ENCODE peak calls at places on chromosomes 3 and 15, in four cellular contexts. I is IMR-90, Z is PC-3, S is neural progenitor cell. N is an unnamed sample.

GRCh38 chr15:79296583-79296982 is 14.1 kb downstream of the ANKRD34C start:
- DNase-seq in Z (no peak), S (no peak), I (no peak), N (no peak)

GRCh38 chr15:84826369-84826823 is 9.2 kb downstream of the ALPK3 start:
- DNase-seq in S (peak; percentile 63), Z (peak; percentile 67), I (no peak), N (no peak)

GRCh38 chr3:7506606-7507180 is 645.8 kb downstream of the GRM7 start:
- DNase-seq in Z (no peak), I (no peak), S (no peak), N (no peak)

GRCh38 chr15:60591491-60592385 is 112.8 kb upstream of the ICE2 start:
- DNase-seq in I (no peak), S (peak; percentile 79), Z (no peak), N (peak; percentile 70)

GRCh38 chr3:122392868-122393844 is 9.2 kb downstream of the FAM162A start:
- DNase-seq in S (peak; percentile 57), I (peak; percentile 66), Z (peak; percentile 71), N (peak; percentile 84)

GRCh38 chr15:82933576-82933975 is 18.9 kb downstream of the HOMER2 start:
- DNase-seq in S (no peak), Z (peak; percentile 53), I (no peak), N (no peak)

GRCh38 chr15:81311834-81312459 is 12.0 kb downstream of the STARD5 start:
- DNase-seq in S (no peak), Z (no peak), I (peak; percentile 31), N (no peak)

GRCh38 chr3:127784865-127785710 is 37.2 kb downstream of the MGLL start:
- DNase-seq in Z (no peak), S (no peak), I (no peak), N (no peak)

GRCh38 chr3:101262393-101263240 is 57.8 kb downstream of the IMPG2 start:
- DNase-seq in I (no peak), S (no peak), Z (no peak), N (no peak)

DNA sequence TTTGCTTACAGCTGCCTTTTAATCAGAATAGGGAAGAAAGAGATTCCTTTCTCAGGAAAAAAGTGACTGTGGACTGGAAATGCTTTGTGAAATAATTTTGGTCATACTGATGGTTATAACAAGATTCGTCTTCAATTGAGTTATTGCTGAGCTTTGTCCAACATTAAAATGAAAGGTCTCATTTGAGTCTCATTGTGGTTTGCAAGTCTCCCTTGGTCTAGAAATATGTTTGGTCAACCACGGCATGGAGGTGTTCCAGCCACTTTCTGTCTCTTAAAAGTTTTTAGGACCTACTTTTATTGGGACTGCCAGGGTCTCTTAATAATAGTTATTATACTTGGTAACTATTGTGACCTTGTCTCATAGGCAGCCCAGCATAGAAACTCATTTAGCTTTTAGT is 15.3 kb downstream of the FLNB start:
- DNase-seq in Z (no peak), I (no peak), S (no peak), N (no peak)
- H3K4me1 ChIP-seq in Z (peaks cover 86% of the 10 kb centered on the region), I (peaks cover 29% of the 10 kb centered on the region), S (peaks cover 29% of the 10 kb centered on the region), N (peaks cover 7% of the 10 kb centered on the region)

GRCh38 chr15:49675051-49675450 is 54.2 kb downstream of the DTWD1 start:
- DNase-seq in I (peak; percentile 87), Z (peak; percentile 88), S (no peak), N (peak; percentile 80)
- H3K9ac ChIP-seq in I (no peak overlapping the region), Z (peak overlapping the region; percentile 58), S (no peak overlapping the region), N (peak overlapping the region; percentile 67)

GRCh38 chr15:37084602-37085001 is 15.7 kb downstream of the MEIS2 start:
- DNase-seq in I (no peak), S (no peak), Z (no peak), N (no peak)
- H3K4me1 ChIP-seq in I (peaks cover 9% of the 10 kb centered on the region), S (peaks cover 27% of the 10 kb centered on the region), Z (peaks cover 23% of the 10 kb centered on the region), N (peaks cover 23% of the 10 kb centered on the region)

DNA sequence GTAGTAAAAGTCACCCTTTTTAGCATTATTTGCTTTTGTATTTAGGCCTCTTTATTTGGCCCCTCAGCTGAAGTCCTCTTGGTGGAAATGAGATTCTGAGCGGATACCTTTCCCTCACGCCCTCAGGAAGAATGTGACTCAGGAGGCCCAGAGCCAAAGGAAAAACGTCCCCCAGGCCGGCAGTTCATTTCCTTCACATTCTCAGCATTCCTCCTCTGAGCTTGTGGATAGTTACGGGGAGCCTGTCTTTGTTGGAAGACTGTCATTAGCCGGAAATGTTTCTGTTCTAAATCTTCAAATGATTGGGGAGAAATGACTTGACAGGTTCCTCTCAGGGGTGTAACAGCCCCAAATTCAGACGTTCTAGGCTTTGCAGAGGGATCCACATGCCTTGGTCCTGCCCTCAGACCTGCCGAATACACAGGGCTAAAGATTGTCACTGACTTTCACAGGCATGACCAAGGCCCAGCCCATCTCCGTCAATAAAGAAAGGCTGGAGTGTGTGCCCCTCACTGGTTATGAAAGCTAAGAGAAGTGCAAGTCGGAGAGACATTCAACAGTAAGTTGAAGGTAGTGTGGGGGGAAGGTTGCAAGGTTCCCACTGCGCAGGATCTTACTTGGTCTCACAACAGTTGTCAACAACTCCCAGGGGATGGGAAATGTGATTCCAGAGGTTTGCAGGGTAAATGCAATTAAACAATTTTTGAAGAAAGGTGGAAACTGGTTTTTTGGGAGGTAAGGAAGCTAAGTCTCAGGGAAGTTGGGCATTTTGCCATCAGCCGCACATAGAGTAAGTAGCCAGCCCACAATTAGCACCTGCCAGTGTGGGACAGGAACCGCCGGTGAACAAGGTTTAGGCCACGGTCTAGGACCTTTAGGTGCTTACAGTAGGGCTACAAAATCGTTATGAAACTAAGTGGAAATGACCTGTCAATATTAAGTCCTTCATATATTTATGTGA is 39.7 kb upstream of the MYZAP start:
- DNase-seq in I (peak; percentile 70), Z (peak; percentile 90), S (peak; percentile 82), N (peak; percentile 80)
- H3K9ac ChIP-seq in I (no peak overlapping the region), Z (no peak overlapping the region), S (no peak overlapping the region), N (no peak overlapping the region)

DNA sequence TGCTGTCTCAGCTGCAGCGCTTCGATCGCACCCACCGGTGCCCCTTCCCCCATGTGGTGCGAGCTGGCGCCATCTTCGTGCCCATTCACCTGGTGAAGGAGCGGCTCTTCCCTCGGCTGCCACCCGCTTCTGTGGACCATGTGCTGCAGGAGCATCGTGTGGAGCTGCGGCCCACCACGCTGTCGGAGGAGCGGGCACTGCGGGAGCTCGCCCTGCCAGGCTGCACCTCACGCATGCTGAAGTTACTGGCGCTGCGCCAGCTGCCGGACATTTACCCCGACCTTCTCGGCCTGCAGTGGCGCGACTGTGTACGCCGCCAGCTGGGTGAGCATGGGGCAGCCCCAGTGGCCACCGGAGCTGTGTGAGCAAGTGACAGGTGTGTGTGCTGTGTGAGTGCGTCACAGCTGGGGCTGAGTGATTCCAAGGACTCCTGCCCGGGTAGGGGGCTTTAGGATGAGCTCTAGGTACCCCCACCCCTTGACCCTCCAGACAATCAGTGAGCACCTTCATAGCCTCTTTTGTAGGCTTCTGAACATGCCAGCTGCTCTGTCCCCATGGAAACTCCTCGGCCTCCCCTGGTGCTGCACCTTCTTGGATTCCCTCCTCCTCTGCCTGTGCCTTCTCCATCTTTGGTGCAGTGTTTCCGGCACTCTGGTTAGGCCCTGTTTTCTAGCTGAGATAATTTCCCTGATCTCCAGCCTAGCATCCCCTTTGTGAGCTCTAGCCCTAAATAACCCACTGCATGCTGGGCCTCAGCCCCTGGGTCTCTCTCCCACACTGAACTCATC is 7.0 kb downstream of the C15orf39 start:
- DNase-seq in I (no peak), Z (no peak), S (no peak), N (no peak)
- H3K4me1 ChIP-seq in I (no peaks in the 10 kb centered on the region), Z (peaks cover 16% of the 10 kb centered on the region), S (peaks cover 3% of the 10 kb centered on the region), N (peaks cover 23% of the 10 kb centered on the region)